ENCODE peak calls at places on chromosomes 2 and 18, in ten cellular contexts. P, R, K, J, S, O, T, U, Y and F are unnamed samples.
A peak's percentile ranks its signal among the peaks of the same experiment; 100 is the strongest.

GRCh38 chr2:177692828-177693269 is 300.3 kb downstream of the AGPS start:
- DNase-seq in P (no peak), R (no peak), K (no peak), J (no peak), S (no peak), O (no peak), T (no peak), U (no peak), Y (peak; percentile 55), F (no peak)

GRCh38 chr2:232789067-232789466 is 12.7 kb upstream of the KCNJ13 start:
- DNase-seq in P (no peak), R (no peak), K (no peak), J (no peak), S (no peak), O (no peak), T (peak; percentile 37), U (no peak), Y (no peak), F (no peak)

GRCh38 chr18:31161757-31162418 is 768 bp downstream of the DSC1 start:
- DNase-seq in P (no peak), R (no peak), K (no peak), J (no peak), S (no peak), O (no peak), T (no peak), U (no peak), Y (no peak), F (no peak)

GRCh38 chr18:55385770-55386169 is 202.2 kb downstream of the TCF4 start:
- DNase-seq in P (no peak), R (no peak), K (no peak), J (no peak), S (no peak), O (no peak), T (no peak), U (no peak), Y (no peak), F (no peak)

GRCh38 chr2:200615247-200615646 is 29.4 kb downstream of the AOX1 start:
- DNase-seq in P (no peak), R (no peak), K (no peak), J (peak; percentile 68), S (no peak), O (no peak), T (no peak), U (no peak), Y (peak; percentile 62), F (peak; percentile 62)

GRCh38 chr2:170975943-170976270 is 46.9 kb downstream of the GORASP2 start:
- DNase-seq in P (no peak), R (no peak), K (no peak), J (no peak), S (no peak), O (no peak), T (no peak), U (no peak), Y (no peak), F (no peak)

GRCh38 chr2:30691948-30692828 is 115.1 kb downstream of the CAPN13 start:
- DNase-seq in P (peak; percentile 56), R (peak; percentile 23), K (no peak), J (no peak), S (peak; percentile 29), O (no peak), T (no peak), U (no peak), Y (peak; percentile 45), F (peak; percentile 88)

GRCh38 chr2:47512581-47513083 is 109.7 kb downstream of the MSH2 start:
- DNase-seq in P (no peak), R (no peak), K (no peak), J (peak; percentile 54), S (no peak), O (no peak), T (no peak), U (no peak), Y (peak; percentile 32), F (no peak)

GRCh38 chr2:147081826-147082225 is 763.0 kb upstream of the ACVR2A start:
- DNase-seq in P (no peak), R (no peak), K (no peak), J (no peak), S (no peak), O (no peak), T (no peak), U (no peak), Y (no peak), F (no peak)

GRCh38 chr2:147083661-147084060 is 761.2 kb upstream of the ACVR2A start:
- DNase-seq in P (no peak), R (no peak), K (no peak), J (no peak), S (no peak), O (no peak), T (no peak), U (no peak), Y (no peak), F (no peak)

GRCh38 chr2:147086715-147087114 is 758.1 kb upstream of the ACVR2A start:
- DNase-seq in P (no peak), R (no peak), K (no peak), J (no peak), S (no peak), O (no peak), T (no peak), U (no peak), Y (no peak), F (no peak)

DNA sequence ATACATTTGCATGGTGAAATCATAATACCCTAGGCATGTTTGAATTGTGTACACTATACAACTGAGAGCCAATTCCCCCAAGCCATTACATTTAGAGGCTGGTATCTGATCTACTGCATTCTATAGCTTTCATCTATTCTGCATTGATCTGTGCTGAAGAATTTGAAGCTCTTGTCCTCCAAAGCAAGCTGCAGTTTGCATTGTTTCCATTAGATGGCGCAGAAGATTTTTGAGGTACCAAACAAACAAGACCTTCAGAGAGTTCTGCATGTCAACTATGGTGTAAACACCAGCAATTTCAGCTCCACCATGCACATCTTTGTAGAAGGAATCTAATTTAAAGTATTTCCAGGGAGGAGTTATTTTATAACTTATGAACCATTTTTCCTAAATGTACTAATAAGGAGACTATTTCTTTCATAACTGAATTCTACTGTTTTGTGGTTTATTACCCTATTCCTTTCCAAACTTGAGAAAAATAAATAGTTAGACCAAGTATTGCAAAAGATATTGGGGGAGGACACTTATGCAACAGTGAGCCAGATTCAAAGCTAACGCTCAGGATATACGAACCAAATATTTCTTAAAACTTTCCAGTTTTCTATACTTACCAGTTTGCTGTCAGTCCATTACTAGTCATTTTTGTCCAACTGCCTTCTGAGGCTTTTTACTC is 761.8 kb upstream of the ACVR2A start:
- DNase-seq in P (no peak), R (peak; percentile 40), K (peak; percentile 25), J (peak; percentile 78), S (no peak), O (peak; percentile 53), T (peak; percentile 43), U (peak; percentile 54), Y (peak; percentile 65), F (no peak)
- TF ChIP-seq CTCF in P (peak; percentile 73), R (peak; percentile 78), K (no peak), J (peak; percentile 83), S (peak; percentile 85), O (peak; percentile 93), T (peak; percentile 87), U (peak; percentile 94), Y (peak; percentile 50), F (peak; percentile 75)

GRCh38 chr2:53896864-53897263 is 37.1 kb upstream of the GPR75 start:
- DNase-seq in P (no peak), R (no peak), K (no peak), J (peak; percentile 10), S (no peak), O (no peak), T (no peak), U (no peak), Y (peak; percentile 61), F (no peak)
- TF ChIP-seq EP300 in P (no peak), R (no peak), K (no peak), J (no peak), S (no peak), O (no peak), T (no peak), U (no peak), Y (no peak), F (no peak)

GRCh38 chr2:45257820-45258219 is 248.6 kb upstream of the SIX2 start:
- DNase-seq in P (no peak), R (no peak), K (no peak), J (no peak), S (no peak), O (no peak), T (no peak), U (no peak), Y (no peak), F (peak; percentile 60)

GRCh38 chr2:45258251-45258775 is 249.1 kb upstream of the SIX2 start:
- DNase-seq in P (no peak), R (no peak), K (no peak), J (no peak), S (peak; percentile 29), O (no peak), T (no peak), U (no peak), Y (no peak), F (peak; percentile 75)

GRCh38 chr2:45259547-45260160 is 250.4 kb upstream of the SIX2 start:
- DNase-seq in P (no peak), R (no peak), K (no peak), J (no peak), S (no peak), O (no peak), T (no peak), U (no peak), Y (no peak), F (no peak)

GRCh38 chr2:45260946-45261345 is 251.7 kb upstream of the SIX2 start:
- DNase-seq in P (no peak), R (no peak), K (no peak), J (no peak), S (no peak), O (no peak), T (no peak), U (no peak), Y (no peak), F (no peak)

DNA sequence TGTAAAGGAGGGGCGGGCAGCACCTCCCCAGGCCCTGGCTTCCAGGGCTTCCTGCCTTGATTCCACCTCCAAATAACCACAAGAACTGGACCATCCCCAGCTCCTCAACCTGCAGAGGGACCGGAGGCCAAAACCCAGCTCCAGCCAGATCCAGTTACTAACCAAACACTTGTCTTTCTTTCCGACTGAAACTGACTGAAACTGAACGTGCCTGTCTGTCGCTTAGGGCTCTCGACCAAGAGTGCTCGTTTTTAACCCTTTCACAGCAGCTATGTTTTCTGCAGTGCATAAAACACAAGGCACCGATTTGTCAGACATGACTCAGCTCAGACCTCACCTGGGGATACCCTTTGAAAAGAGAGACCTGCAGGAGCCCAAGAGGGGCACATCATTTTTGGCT is 249.9 kb upstream of the SIX2 start:
- DNase-seq in P (no peak), R (peak; percentile 40), K (no peak), J (peak; percentile 37), S (peak; percentile 22), O (no peak), T (no peak), U (no peak), Y (no peak), F (peak; percentile 75)
- TF ChIP-seq CTCF in P (no peak), R (no peak), K (no peak), J (no peak), S (no peak), O (no peak), T (no peak), U (no peak), Y (no peak), F (no peak)

DNA sequence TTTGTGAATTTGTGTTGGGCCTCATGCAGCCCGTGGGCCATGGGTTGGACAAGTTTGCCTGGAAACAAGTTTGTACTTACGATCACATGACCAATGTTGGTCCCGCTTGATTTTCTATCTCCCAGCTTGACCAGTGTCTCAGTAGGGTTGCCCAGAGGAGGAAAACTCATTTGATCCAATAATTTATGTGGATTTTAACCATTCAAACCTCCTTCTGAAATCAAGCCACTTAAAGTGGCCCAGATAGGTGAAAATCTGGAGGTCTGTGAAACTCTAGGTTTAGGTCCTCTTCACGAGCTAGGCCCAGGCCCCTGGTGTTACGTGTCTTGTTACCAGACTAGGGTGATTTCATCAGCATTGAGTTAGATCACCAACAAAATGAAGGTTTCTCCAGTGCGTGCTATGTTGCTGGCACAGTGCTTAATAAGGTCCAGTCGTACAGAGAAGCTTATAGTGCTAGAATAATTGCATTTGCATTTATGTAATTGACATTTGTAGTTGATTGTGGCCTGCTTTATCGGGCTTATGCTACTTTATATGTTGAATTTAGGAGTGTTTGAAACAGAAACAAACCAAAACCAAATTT is 4.4 kb downstream of the ACTR2 start:
- DNase-seq in P (no peak), R (no peak), K (no peak), J (no peak), S (no peak), O (no peak), T (no peak), U (no peak), Y (no peak), F (no peak)
- TF ChIP-seq EP300 in P (no peak), R (no peak), K (no peak), J (no peak), S (no peak), O (no peak), T (no peak), U (no peak), Y (no peak), F (no peak)